ENCODE peak calls at places on chromosomes 16 and 17, in five cellular contexts. L is astrocyte of the spinal cord, Q is AG09309, V is heart right ventricle, K is adrenal gland. Z is an unnamed sample.

GRCh38 chr17:58376472-58376921 is 24.5 kb upstream of the SUPT4H1 start:
- DNase-seq in L (no peak), Q (no peak), V (no peak), K (no peak), Z (no peak)

GRCh38 chr17:10743316-10744009 is 13.6 kb upstream of the TMEM220 start:
- DNase-seq in L (no peak), Q (peak), V (no peak), K (no peak), Z (peak)

GRCh38 chr17:61415374-61416210 is 15.9 kb downstream of the TBX2 start:
- DNase-seq in L (no peak), Q (no peak), V (no peak), K (peak), Z (no peak)

GRCh38 chr16:57167951-57168350 is 17.9 kb downstream of the PSME3IP1 start:
- DNase-seq in L (peak), Q (peak), V (no peak), K (no peak), Z (peak)

GRCh38 chr17:67534941-67535340 is 157.9 kb downstream of the PITPNC1 start:
- DNase-seq in L (no peak), Q (no peak), V (no peak), K (peak), Z (no peak)

GRCh38 chr17:29212681-29213121 is 32.5 kb upstream of the MYO18A start:
- DNase-seq in L (no peak), Q (no peak), V (no peak), K (no peak), Z (no peak)

GRCh38 chr16:86945166-86945900 is 367.0 kb downstream of the FOXL1 start:
- DNase-seq in L (no peak), Q (no peak), V (no peak), K (no peak), Z (no peak)

GRCh38 chr16:22098538-22099255 is 6.4 kb downstream of the VWA3A start:
- DNase-seq in L (peak), Q (peak), V (peak), K (no peak), Z (peak)

GRCh38 chr17:1047177-1047885 is 50.4 kb downstream of the TIMM22 start:
- DNase-seq in L (peak), Q (no peak), V (peak), K (no peak), Z (peak)

GRCh38 chr17:33709881-33710280 is 416.8 kb upstream of the ASIC2 start:
- DNase-seq in L (no peak), Q (no peak), V (no peak), K (no peak), Z (no peak)

GRCh38 chr16:57386381-57386951 is 14.2 kb downstream of the CX3CL1 start:
- DNase-seq in L (peak), Q (peak), V (peak), K (no peak), Z (peak)

GRCh38 chr16:17847234-17847795 is 376.6 kb upstream of the XYLT1 start:
- DNase-seq in L (no peak), Q (no peak), V (no peak), K (no peak), Z (no peak)

GRCh38 chr17:16418684-16419066 is 3.3 kb downstream of the TRPV2 start:
- DNase-seq in L (no peak), Q (no peak), V (no peak), K (no peak), Z (no peak)

GRCh38 chr16:81632392-81633146 is 146.5 kb upstream of the PLCG2 start:
- DNase-seq in L (peak), Q (no peak), V (no peak), K (peak), Z (peak)

GRCh38 chr17:82399030-82399429 is 19.1 kb upstream of the HEXD start:
- DNase-seq in L (peak), Q (peak), V (no peak), K (no peak), Z (peak)
- H3K4me3 ChIP-seq in L (no peak), Q (no peak), V (no peak), K (no peak), Z (no peak)

GRCh38 chr16:3881499-3881995 is 1.0 kb upstream of the CREBBP start:
- DNase-seq in L (no peak), Q (no peak), V (no peak), K (no peak), Z (no peak)

GRCh38 chr16:3880623-3881498 is at the start of gene CREBBP:
- DNase-seq in L (peak), Q (peak), V (peak), K (peak), Z (peak)

GRCh38 chr16:3878610-3879009 is 1.9 kb downstream of the CREBBP start:
- DNase-seq in L (peak), Q (no peak), V (no peak), K (peak), Z (peak)

GRCh38 chr16:3879258-3879886 is 1.1 kb downstream of the CREBBP start:
- DNase-seq in L (no peak), Q (no peak), V (peak), K (peak), Z (peak)

DNA sequence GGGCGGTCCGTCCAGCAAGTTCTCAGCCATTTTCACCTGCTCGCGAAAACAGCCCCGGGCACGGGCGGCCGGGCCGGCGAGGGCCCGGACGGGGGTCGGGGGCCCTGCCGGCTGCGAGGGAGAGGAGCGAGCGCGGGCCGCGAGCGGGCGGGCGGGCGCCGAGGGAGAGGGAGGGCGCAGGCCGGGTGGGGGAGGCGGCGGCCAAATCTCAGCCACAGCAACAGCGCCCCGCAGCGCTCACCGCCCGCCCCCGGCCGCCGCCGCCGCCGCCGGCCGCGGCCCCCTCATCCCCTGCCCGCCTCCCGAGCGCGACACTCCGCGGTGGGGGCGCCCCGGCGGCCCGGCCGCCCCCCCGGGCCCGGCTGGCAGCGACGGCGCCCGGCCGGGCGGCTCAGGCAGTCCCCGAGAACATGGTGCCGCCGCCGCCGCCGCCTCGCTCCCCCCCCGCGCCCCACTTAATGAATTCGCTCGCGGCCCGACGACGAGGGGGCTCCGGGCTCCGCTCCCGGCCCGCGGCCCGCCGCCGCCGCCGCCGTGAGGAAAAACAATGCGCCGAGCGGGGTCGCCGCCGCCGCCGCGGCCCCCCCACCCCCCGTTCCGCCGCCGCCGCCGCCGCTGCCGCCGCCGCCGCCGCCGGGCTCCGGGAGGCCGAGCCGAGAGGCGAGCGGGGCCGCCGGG is 487 bp downstream of the CREBBP start:
- DNase-seq in L (peak), Q (no peak), V (peak), K (peak), Z (peak)
- TF ChIP-seq CTCF in L (peak), Q (peak), V (no peak), K (no peak), Z (peak)

GRCh38 chr16:30903596-30903995 is 7.2 kb downstream of the CTF1 start:
- DNase-seq in L (no peak), Q (no peak), V (peak), K (peak), Z (peak)
- H3K4me3 ChIP-seq in L (no peak), Q (no peak), V (no peak), K (no peak), Z (no peak)

GRCh38 chr17:73340093-73340596 is 28.3 kb upstream of the CDC42EP4 start:
- DNase-seq in L (peak), Q (peak), V (no peak), K (peak), Z (peak)
- TF ChIP-seq CTCF in L (peak), Q (peak), V (no peak), K (peak), Z (peak)

GRCh38 chr17:75087558-75088453 is at the start of gene SLC16A5:
- DNase-seq in L (peak), Q (no peak), V (peak), K (peak), Z (peak)

GRCh38 chr17:75087182-75087557 is 584 bp upstream of the SLC16A5 start:
- DNase-seq in L (no peak), Q (no peak), V (no peak), K (no peak), Z (no peak)

GRCh38 chr17:75090871-75091854 is 3.4 kb downstream of the SLC16A5 start:
- DNase-seq in L (no peak), Q (no peak), V (no peak), K (no peak), Z (no peak)

GRCh38 chr17:75088465-75088895 is 726 bp downstream of the SLC16A5 start:
- DNase-seq in L (no peak), Q (no peak), V (no peak), K (no peak), Z (no peak)

DNA sequence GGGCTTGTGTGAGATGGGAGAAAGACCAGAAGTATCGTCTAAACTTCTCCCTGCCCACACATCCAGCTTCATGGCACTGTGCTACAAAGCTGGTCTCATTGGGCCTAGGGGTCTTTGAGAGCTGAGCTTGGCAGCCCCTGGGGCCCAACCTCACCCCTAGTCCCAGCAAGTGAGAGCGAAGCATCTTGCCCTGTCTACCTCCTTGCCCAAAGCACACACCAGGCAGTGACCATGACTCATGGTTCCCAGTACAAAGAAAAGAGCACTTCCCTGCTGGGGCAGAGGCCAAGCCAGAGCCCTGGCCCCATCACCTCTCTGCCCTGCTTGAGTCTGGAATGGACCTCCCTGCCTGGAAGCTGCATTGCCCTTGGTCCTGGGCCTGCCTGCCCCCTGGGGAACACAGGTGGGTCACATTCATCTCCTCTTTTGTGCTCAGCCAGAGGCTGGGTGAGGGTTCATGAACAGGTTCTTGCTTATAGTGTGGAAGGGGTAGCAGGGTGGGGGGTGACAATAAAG is 1.2 kb downstream of the SLC16A5 start:
- DNase-seq in L (peak), Q (no peak), V (peak), K (no peak), Z (peak)
- H3K4me3 ChIP-seq in L (no peak), Q (peak), V (no peak), K (peak), Z (peak)

DNA sequence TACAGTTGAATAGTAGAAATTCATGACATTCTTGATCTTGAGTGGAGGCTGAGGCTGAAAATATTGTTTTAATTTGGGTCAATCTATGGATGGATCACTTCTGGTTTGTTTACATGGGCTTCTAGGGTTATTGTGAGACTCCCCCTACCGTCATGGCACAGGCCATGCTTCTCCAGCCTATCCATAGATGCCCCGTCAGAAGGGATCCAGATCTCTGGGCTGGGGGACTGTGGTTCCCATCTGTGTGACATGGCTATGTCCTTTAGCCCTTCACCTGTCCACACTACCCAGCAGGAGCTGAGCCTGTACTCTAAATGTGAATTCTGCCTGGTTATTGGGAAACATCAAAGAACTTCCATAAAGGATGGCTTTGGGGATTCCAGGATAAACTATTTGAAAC is 160.4 kb downstream of the ABCC12 start:
- DNase-seq in L (no peak), Q (no peak), V (no peak), K (no peak), Z (no peak)
- TF ChIP-seq CTCF in L (no peak), Q (peak), V (no peak), K (no peak), Z (peak)

DNA sequence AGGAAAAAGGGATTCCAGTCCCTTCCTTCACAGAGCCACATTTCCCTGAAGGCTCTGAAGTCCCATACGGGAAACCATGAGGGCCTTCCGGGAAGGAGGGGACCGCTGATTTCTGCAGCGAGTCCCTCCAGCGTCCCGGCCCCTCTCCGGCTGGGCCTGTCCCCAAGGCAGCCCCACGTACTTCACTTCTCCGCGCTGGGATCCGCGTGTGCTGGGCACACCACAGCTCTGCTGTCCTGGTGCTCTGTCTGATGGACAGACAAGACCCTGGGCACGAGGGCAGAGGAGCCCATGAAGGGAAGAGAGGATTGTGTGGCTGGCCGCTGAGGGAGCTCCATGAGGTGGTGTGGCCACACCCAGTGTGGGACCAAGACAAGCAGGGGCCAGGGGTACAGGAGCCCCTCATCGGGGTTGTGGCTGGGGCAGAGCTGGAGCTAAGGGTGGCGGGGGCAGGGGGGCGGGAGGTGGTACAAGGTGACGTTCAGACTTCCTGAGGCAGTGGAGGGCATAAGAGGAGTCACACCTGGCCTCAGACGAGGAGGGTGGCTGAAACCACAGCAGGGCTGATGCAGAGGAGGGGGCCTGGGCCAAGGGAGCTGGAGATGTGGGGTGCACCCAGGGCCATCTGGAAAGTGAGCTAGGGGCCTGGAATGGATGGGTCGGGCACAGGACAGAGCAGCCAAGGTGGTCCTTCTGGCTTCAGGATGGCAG is 57.2 kb downstream of the PRMT7 start:
- DNase-seq in L (no peak), Q (no peak), V (no peak), K (no peak), Z (no peak)
- H3K4me3 ChIP-seq in L (no peak), Q (no peak), V (no peak), K (no peak), Z (no peak)

GRCh38 chr16:84983308-84983707 is 28.0 kb downstream of the ZDHHC7 start:
- DNase-seq in L (no peak), Q (no peak), V (no peak), K (no peak), Z (no peak)

GRCh38 chr16:84985079-84986065 is 26.0 kb downstream of the ZDHHC7 start:
- DNase-seq in L (peak), Q (peak), V (no peak), K (peak), Z (peak)

GRCh38 chr16:84979516-84979915 is 31.8 kb downstream of the ZDHHC7 start:
- DNase-seq in L (no peak), Q (no peak), V (no peak), K (no peak), Z (no peak)

GRCh38 chr16:84986102-84986501 is 25.2 kb downstream of the ZDHHC7 start:
- DNase-seq in L (no peak), Q (no peak), V (no peak), K (no peak), Z (no peak)

DNA sequence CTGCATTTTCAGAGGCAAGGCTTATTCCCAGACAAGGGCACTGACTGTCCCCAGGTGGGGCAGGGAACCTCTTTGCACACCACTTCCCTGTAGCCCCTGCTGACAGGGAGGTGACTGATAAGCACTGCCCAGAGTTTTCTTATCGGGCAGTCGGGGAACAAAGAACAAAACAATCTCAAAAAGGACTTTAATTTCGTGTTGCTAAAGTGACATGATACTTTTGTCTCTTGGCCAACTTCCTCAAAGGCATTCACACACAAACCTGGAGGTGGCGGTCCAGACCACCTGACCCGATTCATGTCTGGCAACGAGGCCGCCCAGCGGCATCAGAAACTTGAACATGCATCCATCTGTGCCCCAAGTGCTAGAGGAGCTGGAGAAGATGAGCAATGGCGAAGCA is 28.9 kb downstream of the ZDHHC7 start:
- DNase-seq in L (no peak), Q (no peak), V (no peak), K (no peak), Z (no peak)
- TF ChIP-seq CTCF in L (no peak), Q (no peak), V (no peak), K (no peak), Z (no peak)

GRCh38 chr16:727291-727977 is 528 bp downstream of the HAGHL start:
- DNase-seq in L (no peak), Q (no peak), V (no peak), K (no peak), Z (no peak)

GRCh38 chr16:725463-726187 is 618 bp downstream of the CCDC78 start:
- DNase-seq in L (no peak), Q (no peak), V (no peak), K (no peak), Z (no peak)

GRCh38 chr16:725041-725376 is 1.2 kb downstream of the CCDC78 start:
- DNase-seq in L (no peak), Q (no peak), V (no peak), K (no peak), Z (no peak)

GRCh38 chr16:726438-727290 is at the start of the genes CCDC78 and HAGHL:
- DNase-seq in L (peak), Q (no peak), V (peak), K (peak), Z (peak)

GRCh38 chr16:726188-726437 is 130 bp downstream of the CCDC78 start:
- DNase-seq in L (no peak), Q (no peak), V (no peak), K (no peak), Z (no peak)
- H3K4me3 ChIP-seq in L (no peak), Q (no peak), V (no peak), K (no peak), Z (no peak)

DNA sequence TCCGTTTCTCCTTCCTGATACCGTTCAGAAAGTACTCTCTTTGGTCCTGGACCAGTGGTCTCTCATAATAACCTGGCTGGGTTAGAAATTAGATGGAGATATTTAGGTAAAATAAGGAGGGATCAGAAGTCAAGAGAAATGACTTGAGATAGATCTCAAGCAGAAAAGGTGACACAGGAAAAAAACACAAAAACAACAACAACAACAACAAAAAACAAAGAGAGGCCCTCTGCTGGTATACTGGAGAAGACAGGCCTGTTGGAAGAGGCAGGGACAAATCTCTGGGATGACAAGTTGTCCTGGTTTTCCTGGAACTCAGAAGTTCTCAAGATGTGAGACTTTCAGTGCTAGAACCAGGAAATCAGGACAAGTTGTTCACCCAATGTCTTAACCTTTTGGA is 430.5 kb downstream of the SHISA9 start:
- DNase-seq in L (no peak), Q (no peak), V (no peak), K (no peak), Z (no peak)
- TF ChIP-seq CTCF in L (no peak), Q (no peak), V (no peak), K (no peak), Z (no peak)